ENCODE peak calls at places on chromosomes 1 and 21, in seven cellular contexts. H is A172; Y is activated CD8-positive, alpha-beta T cell treated with anti-CD3 and anti-CD28 coated beads, Interleukin-2, amount 10 ng/mL, durations not matched to agents 7 days and 5 days; V is cardiac muscle cell; D is bronchial epithelial cell; A is stimulated activated CD8-positive, alpha-beta memory T cell treated with anti-CD3 and anti-CD28 coated beads, Interleukin-15, amount 100 ng/mL, for 4 hours; U is stimulated activated CD4-positive, alpha-beta T cell treated with anti-CD3 and anti-CD28 coated beads, TNF-alpha, amount 100 ng/mL, for 24 hours. B is an unnamed sample.

GRCh38 chr1:235902638-235903542 is 36.2 kb upstream of the LYST start:
- DNase-seq in H (peak), Y (no peak), V (no peak), D (peak), A (no peak), U (no peak), B (peak)

GRCh38 chr1:71357708-71358107 is 276.9 kb upstream of the ZRANB2 start:
- DNase-seq in H (no peak), Y (no peak), V (no peak), D (no peak), A (no peak), U (no peak), B (no peak)

GRCh38 chr1:56563568-56563967 is 15.8 kb downstream of the PLPP3 start:
- DNase-seq in H (no peak), Y (no peak), V (no peak), D (no peak), A (no peak), U (no peak), B (no peak)

GRCh38 chr21:43331962-43332458 is 94.9 kb downstream of the SIK1 start:
- DNase-seq in H (peak), Y (no peak), V (no peak), D (peak), A (no peak), U (no peak), B (no peak)

GRCh38 chr1:36766481-36766880 is 267.8 kb downstream of the GRIK3 start:
- DNase-seq in H (no peak), Y (no peak), V (no peak), D (no peak), A (no peak), U (no peak), B (no peak)

GRCh38 chr1:94778808-94779207 is 41.3 kb upstream of the SLC44A3 start:
- DNase-seq in H (no peak), Y (no peak), V (no peak), D (no peak), A (no peak), U (no peak), B (no peak)

GRCh38 chr1:47951545-47952235 is 45.5 kb downstream of the TRABD2B start:
- DNase-seq in H (no peak), Y (no peak), V (no peak), D (no peak), A (no peak), U (no peak), B (no peak)

GRCh38 chr1:159071970-159072582 is 4.5 kb downstream of the AIM2 start:
- DNase-seq in H (peak), Y (no peak), V (peak), D (peak), A (no peak), U (no peak), B (no peak)

GRCh38 chr1:155951753-155952504 is 10.5 kb downstream of the RXFP4 start:
- DNase-seq in H (no peak), Y (no peak), V (no peak), D (no peak), A (no peak), U (no peak), B (no peak)

GRCh38 chr1:230825804-230826160 is 42.5 kb downstream of the C1orf198 start:
- DNase-seq in H (no peak), Y (no peak), V (no peak), D (no peak), A (no peak), U (no peak), B (no peak)

GRCh38 chr1:33692216-33693188 is 171.4 kb upstream of the HMGB4 start:
- DNase-seq in H (no peak), Y (no peak), V (no peak), D (no peak), A (no peak), U (no peak), B (no peak)

GRCh38 chr1:23617019-23617418 is 57.7 kb upstream of the ID3 start:
- DNase-seq in H (no peak), Y (no peak), V (no peak), D (no peak), A (no peak), U (no peak), B (no peak)

GRCh38 chr1:155307247-155307740 is 1.4 kb upstream of the FDPS start:
- DNase-seq in H (peak), Y (no peak), V (peak), D (peak), A (no peak), U (no peak), B (no peak)

GRCh38 chr1:53592521-53592982 is 133.4 kb downstream of the DMRTB1 start:
- DNase-seq in H (peak), Y (no peak), V (no peak), D (peak), A (no peak), U (no peak), B (peak)

GRCh38 chr1:14017531-14017961 is 317.6 kb downstream of the PRDM2 start:
- DNase-seq in H (no peak), Y (no peak), V (no peak), D (peak), A (no peak), U (no peak), B (no peak)

GRCh38 chr1:115089443-115090340 is at the start of gene TSPAN2:
- DNase-seq in H (peak), Y (peak), V (peak), D (no peak), A (peak), U (peak), B (peak)

GRCh38 chr1:214719207-214719606 is 116.2 kb downstream of the CENPF start:
- DNase-seq in H (no peak), Y (no peak), V (no peak), D (no peak), A (no peak), U (no peak), B (no peak)

GRCh38 chr1:154157520-154158306 is 2.8 kb upstream of the NUP210L start:
- DNase-seq in H (peak), Y (peak), V (no peak), D (peak), A (peak), U (peak), B (no peak)

GRCh38 chr1:227788279-227789041 is 27.0 kb upstream of the PRSS38 start:
- DNase-seq in H (peak), Y (no peak), V (peak), D (peak), A (no peak), U (no peak), B (peak)

GRCh38 chr1:209873067-209873810 is 45.5 kb downstream of the UTP25 start:
- DNase-seq in H (peak), Y (no peak), V (no peak), D (peak), A (no peak), U (no peak), B (no peak)

GRCh38 chr1:35715568-35716002 is 3.1 kb downstream of the C1orf216 start:
- DNase-seq in H (peak), Y (peak), V (peak), D (peak), A (peak), U (peak), B (peak)

GRCh38 chr1:167474191-167474641 is 44.1 kb downstream of the CD247 start:
- DNase-seq in H (no peak), Y (peak), V (no peak), D (no peak), A (no peak), U (no peak), B (peak)

GRCh38 chr1:68384321-68384813 is 65.4 kb downstream of the RPE65 start:
- DNase-seq in H (peak), Y (no peak), V (no peak), D (peak), A (no peak), U (no peak), B (no peak)

GRCh38 chr21:42465008-42465878 is 30.8 kb downstream of the RSPH1 start:
- DNase-seq in H (peak), Y (no peak), V (no peak), D (peak), A (no peak), U (no peak), B (no peak)

GRCh38 chr1:204295666-204296065 is 64.1 kb downstream of the PLEKHA6 start:
- DNase-seq in H (no peak), Y (no peak), V (no peak), D (no peak), A (no peak), U (no peak), B (no peak)

GRCh38 chr1:92599184-92599583 is 112.5 kb upstream of the GFI1 start:
- DNase-seq in H (no peak), Y (no peak), V (peak), D (peak), A (no peak), U (no peak), B (no peak)

GRCh38 chr1:30386145-30386926 is 337.0 kb downstream of the MATN1 start:
- DNase-seq in H (no peak), Y (no peak), V (no peak), D (no peak), A (no peak), U (no peak), B (peak)

GRCh38 chr1:14913475-14914155 is 239.9 kb upstream of the TMEM51 start:
- DNase-seq in H (no peak), Y (no peak), V (no peak), D (peak), A (no peak), U (no peak), B (no peak)

GRCh38 chr1:64679177-64679576 is 65.7 kb upstream of the RAVER2 start:
- DNase-seq in H (no peak), Y (no peak), V (no peak), D (no peak), A (no peak), U (no peak), B (no peak)

GRCh38 chr1:46747683-46748288 is 28.9 kb upstream of the EFCAB14 start:
- DNase-seq in H (peak), Y (no peak), V (peak), D (peak), A (no peak), U (no peak), B (no peak)

GRCh38 chr1:154952664-154953063 is 3.2 kb downstream of the PBXIP1 start:
- DNase-seq in H (no peak), Y (no peak), V (no peak), D (no peak), A (no peak), U (no peak), B (no peak)

GRCh38 chr1:227745568-227745967 is 10.3 kb downstream of the SNAP47 start:
- DNase-seq in H (no peak), Y (no peak), V (no peak), D (no peak), A (no peak), U (no peak), B (no peak)

GRCh38 chr1:78080767-78081166 is 35.0 kb downstream of the GIPC2 start:
- DNase-seq in H (no peak), Y (no peak), V (no peak), D (no peak), A (no peak), U (no peak), B (no peak)

B was measured in sigmoid colon.